ENCODE peak calls at places on chromosomes 3 and 15, in eight cellular contexts. One of them, this sample, is unnamed.

GRCh38 chr15:88605507-88606436 is 15.4 kb upstream of the AEN start:
- DNase-seq in HepG2: no peak
- DNase-seq in endothelial cell of umbilical vein: peak; percentile 19
- DNase-seq in HCT116: no peak
- DNase-seq in GM12878: no peak
- DNase-seq in K562: peak; percentile 64
- DNase-seq in SK-N-SH: peak; percentile 65
- DNase-seq in H1: no peak
- DNase-seq in this sample: no peak

GRCh38 chr3:134086616-134087015 is 56.9 kb upstream of the SLCO2A1 start:
- DNase-seq in HepG2: no peak
- DNase-seq in endothelial cell of umbilical vein: no peak
- DNase-seq in HCT116: no peak
- DNase-seq in GM12878: no peak
- DNase-seq in K562: no peak
- DNase-seq in SK-N-SH: no peak
- DNase-seq in H1: no peak
- DNase-seq in this sample: no peak

GRCh38 chr3:123090700-123091585 is 24.1 kb downstream of the PDIA5 start:
- DNase-seq in HepG2: no peak
- DNase-seq in endothelial cell of umbilical vein: no peak
- DNase-seq in HCT116: no peak
- DNase-seq in GM12878: no peak
- DNase-seq in K562: no peak
- DNase-seq in SK-N-SH: no peak
- DNase-seq in H1: no peak
- DNase-seq in this sample: no peak

GRCh38 chr3:195187609-195188529 is 83.1 kb downstream of the XXYLT1 start:
- DNase-seq in HepG2: no peak
- DNase-seq in endothelial cell of umbilical vein: peak; percentile 55
- DNase-seq in HCT116: no peak
- DNase-seq in GM12878: no peak
- DNase-seq in K562: no peak
- DNase-seq in SK-N-SH: no peak
- DNase-seq in H1: no peak
- DNase-seq in this sample: no peak

GRCh38 chr15:39833515-39833981 is 50.9 kb upstream of the FSIP1 start:
- DNase-seq in HepG2: no peak
- DNase-seq in endothelial cell of umbilical vein: no peak
- DNase-seq in HCT116: no peak
- DNase-seq in GM12878: no peak
- DNase-seq in K562: no peak
- DNase-seq in SK-N-SH: no peak
- DNase-seq in H1: no peak
- DNase-seq in this sample: peak; percentile 92

GRCh38 chr15:39692464-39693327 is 89.9 kb downstream of the FSIP1 start:
- DNase-seq in HepG2: no peak
- DNase-seq in endothelial cell of umbilical vein: no peak
- DNase-seq in HCT116: no peak
- DNase-seq in GM12878: no peak
- DNase-seq in K562: no peak
- DNase-seq in SK-N-SH: peak; percentile 7
- DNase-seq in H1: peak; percentile 10
- DNase-seq in this sample: peak; percentile 51

GRCh38 chr3:36827133-36827532 is 62.8 kb upstream of the DCLK3 start:
- DNase-seq in HepG2: no peak
- DNase-seq in endothelial cell of umbilical vein: no peak
- DNase-seq in HCT116: no peak
- DNase-seq in GM12878: no peak
- DNase-seq in K562: no peak
- DNase-seq in SK-N-SH: no peak
- DNase-seq in H1: no peak
- DNase-seq in this sample: no peak

GRCh38 chr15:74869726-74870407 is 3.3 kb downstream of the SCAMP2 start:
- DNase-seq in HepG2: no peak
- DNase-seq in endothelial cell of umbilical vein: peak; percentile 43
- DNase-seq in HCT116: no peak
- DNase-seq in GM12878: peak; percentile 97
- DNase-seq in K562: no peak
- DNase-seq in SK-N-SH: peak; percentile 60
- DNase-seq in H1: no peak
- DNase-seq in this sample: no peak

GRCh38 chr3:24616138-24616829 is 121.6 kb upstream of the THRB start:
- DNase-seq in HepG2: no peak
- DNase-seq in endothelial cell of umbilical vein: no peak
- DNase-seq in HCT116: no peak
- DNase-seq in GM12878: no peak
- DNase-seq in K562: no peak
- DNase-seq in SK-N-SH: no peak
- DNase-seq in H1: no peak
- DNase-seq in this sample: no peak

GRCh38 chr15:58247803-58248503 is 109.8 kb downstream of the AQP9 start:
- DNase-seq in HepG2: no peak
- DNase-seq in endothelial cell of umbilical vein: no peak
- DNase-seq in HCT116: no peak
- DNase-seq in GM12878: no peak
- DNase-seq in K562: no peak
- DNase-seq in SK-N-SH: no peak
- DNase-seq in H1: no peak
- DNase-seq in this sample: no peak

GRCh38 chr3:69084326-69084667 is 440 bp upstream of the ARL6IP5 start:
- DNase-seq in HepG2: peak; percentile 42
- DNase-seq in endothelial cell of umbilical vein: peak; percentile 93
- DNase-seq in HCT116: no peak
- DNase-seq in GM12878: no peak
- DNase-seq in K562: peak; percentile 14
- DNase-seq in SK-N-SH: peak; percentile 20
- DNase-seq in H1: no peak
- DNase-seq in this sample: no peak

GRCh38 chr3:69079269-69080159 is 651 bp downstream of the UBA3 start:
- DNase-seq in HepG2: peak; percentile 35
- DNase-seq in endothelial cell of umbilical vein: peak; percentile 38
- DNase-seq in HCT116: no peak
- DNase-seq in GM12878: no peak
- DNase-seq in K562: peak; percentile 27
- DNase-seq in SK-N-SH: peak; percentile 76
- DNase-seq in H1: no peak
- DNase-seq in this sample: no peak

GRCh38 chr3:69082805-69083204 is 1.9 kb upstream of the ARL6IP5 start:
- DNase-seq in HepG2: no peak
- DNase-seq in endothelial cell of umbilical vein: peak; percentile 71
- DNase-seq in HCT116: no peak
- DNase-seq in GM12878: peak; percentile 92
- DNase-seq in K562: no peak
- DNase-seq in SK-N-SH: no peak
- DNase-seq in H1: no peak
- DNase-seq in this sample: no peak

GRCh38 chr3:69081583-69082262 is 1.6 kb upstream of the UBA3 start:
- DNase-seq in HepG2: no peak
- DNase-seq in endothelial cell of umbilical vein: peak; percentile 69
- DNase-seq in HCT116: no peak
- DNase-seq in GM12878: peak; percentile 73
- DNase-seq in K562: peak; percentile 13
- DNase-seq in SK-N-SH: peak; percentile 38
- DNase-seq in H1: no peak
- DNase-seq in this sample: no peak

GRCh38 chr3:69080233-69080644 is at the start of gene UBA3:
- DNase-seq in HepG2: peak; percentile 76
- DNase-seq in endothelial cell of umbilical vein: peak; percentile 86
- DNase-seq in HCT116: peak; percentile 56
- DNase-seq in GM12878: no peak
- DNase-seq in K562: peak; percentile 80
- DNase-seq in SK-N-SH: peak; percentile 93
- DNase-seq in H1: peak; percentile 36
- DNase-seq in this sample: no peak
- TF ChIP-seq POLR2AphosphoS5 in HepG2: peak; percentile 69
- TF ChIP-seq POLR2AphosphoS5 in endothelial cell of umbilical vein: peak; percentile 81
- TF ChIP-seq POLR2AphosphoS5 in HCT116: peak; percentile 79
- TF ChIP-seq POLR2AphosphoS5 in GM12878: peak; percentile 66
- TF ChIP-seq POLR2AphosphoS5 in K562: peak; percentile 67
- TF ChIP-seq POLR2AphosphoS5 in SK-N-SH: peak; percentile 88
- TF ChIP-seq POLR2AphosphoS5 in H1: peak; percentile 85
- TF ChIP-seq POLR2AphosphoS5 in this sample: peak; percentile 80

DNA sequence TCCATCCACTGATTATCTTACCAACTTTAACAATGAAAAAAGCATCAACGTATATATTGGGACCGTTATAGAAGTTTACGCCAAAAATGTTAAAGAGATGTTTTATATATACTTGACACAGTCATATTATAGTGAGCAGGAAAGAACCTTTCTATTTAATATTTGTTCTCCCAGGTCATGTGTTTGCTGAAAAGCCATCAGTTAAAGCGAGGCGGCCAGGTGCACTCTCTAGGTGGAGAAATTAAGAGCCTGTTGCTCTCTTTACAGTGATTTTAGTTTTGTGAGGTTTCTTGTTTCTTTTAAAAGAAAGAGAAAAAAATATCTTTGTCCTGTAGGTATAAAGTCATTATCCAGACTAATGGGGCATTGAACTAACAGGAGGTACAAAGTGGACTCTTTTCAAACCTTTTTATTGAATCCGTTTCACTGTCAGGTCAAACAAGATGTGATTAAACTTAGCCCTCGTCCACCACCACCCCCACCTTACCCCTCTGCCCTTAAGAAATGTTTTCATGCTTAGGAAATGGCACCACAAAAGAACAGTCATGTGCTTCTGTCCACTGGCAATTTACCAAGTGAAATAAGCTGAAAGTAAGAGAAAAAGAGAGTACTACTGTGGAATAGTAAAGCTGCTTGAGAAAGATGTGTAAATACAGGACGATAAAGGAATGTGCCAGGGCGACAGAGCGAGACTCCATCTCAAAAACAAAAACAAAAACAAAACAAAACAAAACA is 279.9 kb downstream of the PTPRG start:
- DNase-seq in HepG2: no peak
- DNase-seq in endothelial cell of umbilical vein: peak; percentile 87
- DNase-seq in HCT116: no peak
- DNase-seq in GM12878: no peak
- DNase-seq in K562: no peak
- DNase-seq in SK-N-SH: no peak
- DNase-seq in H1: no peak
- DNase-seq in this sample: no peak
- H3K9ac ChIP-seq in HepG2: no peak overlapping the region
- H3K9ac ChIP-seq in endothelial cell of umbilical vein: peak overlapping the region; percentile 3
- H3K9ac ChIP-seq in HCT116: no peak overlapping the region
- H3K9ac ChIP-seq in GM12878: no peak overlapping the region
- H3K9ac ChIP-seq in K562: no peak overlapping the region
- H3K9ac ChIP-seq in SK-N-SH: no peak overlapping the region
- H3K9ac ChIP-seq in H1: no peak overlapping the region
- H3K9ac ChIP-seq in this sample: no peak overlapping the region

GRCh38 chr3:49007068-49007770 is at the start of gene WDR6:
- DNase-seq in HepG2: peak; percentile 95
- DNase-seq in endothelial cell of umbilical vein: peak; percentile 98
- DNase-seq in HCT116: peak; percentile 94
- DNase-seq in GM12878: peak; percentile 96
- DNase-seq in K562: peak; percentile 95
- DNase-seq in SK-N-SH: peak; percentile 98
- DNase-seq in H1: peak; percentile 96
- DNase-seq in this sample: no peak

GRCh38 chr3:49004352-49005297 is 2.6 kb upstream of the WDR6 start:
- DNase-seq in HepG2: peak; percentile 48
- DNase-seq in endothelial cell of umbilical vein: no peak
- DNase-seq in HCT116: no peak
- DNase-seq in GM12878: no peak
- DNase-seq in K562: no peak
- DNase-seq in SK-N-SH: no peak
- DNase-seq in H1: no peak
- DNase-seq in this sample: no peak

GRCh38 chr3:49006591-49007067 is 562 bp upstream of the WDR6 start:
- DNase-seq in HepG2: no peak
- DNase-seq in endothelial cell of umbilical vein: peak; percentile 51
- DNase-seq in HCT116: no peak
- DNase-seq in GM12878: no peak
- DNase-seq in K562: no peak
- DNase-seq in SK-N-SH: peak; percentile 49
- DNase-seq in H1: no peak
- DNase-seq in this sample: no peak

GRCh38 chr3:49005298-49005680 is 1.9 kb upstream of the WDR6 start:
- DNase-seq in HepG2: no peak
- DNase-seq in endothelial cell of umbilical vein: no peak
- DNase-seq in HCT116: no peak
- DNase-seq in GM12878: no peak
- DNase-seq in K562: no peak
- DNase-seq in SK-N-SH: no peak
- DNase-seq in H1: no peak
- DNase-seq in this sample: no peak

DNA sequence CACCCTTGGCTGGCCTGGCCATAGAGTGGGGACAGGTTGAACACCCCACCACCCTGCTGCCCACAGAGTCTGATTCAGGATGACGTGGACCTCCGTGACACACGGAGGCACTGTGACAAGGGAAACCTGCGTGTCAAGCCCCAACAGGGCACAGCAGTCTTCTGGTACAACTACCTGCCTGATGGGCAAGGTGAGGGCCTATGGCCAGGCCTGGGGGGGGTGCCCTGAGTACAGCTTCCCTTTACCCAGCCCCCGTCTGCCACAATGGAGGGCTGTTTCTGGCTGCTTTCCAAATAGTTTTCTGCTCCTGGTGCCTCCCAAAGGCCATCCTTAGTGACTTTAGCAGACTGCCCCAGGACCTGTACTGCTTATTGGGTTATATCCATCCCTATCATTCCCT is 1.2 kb upstream of the WDR6 start:
- DNase-seq in HepG2: no peak
- DNase-seq in endothelial cell of umbilical vein: no peak
- DNase-seq in HCT116: no peak
- DNase-seq in GM12878: no peak
- DNase-seq in K562: no peak
- DNase-seq in SK-N-SH: no peak
- DNase-seq in H1: no peak
- DNase-seq in this sample: no peak
- H3K4me3 ChIP-seq in HepG2: peak overlapping the region; percentile 71
- H3K4me3 ChIP-seq in endothelial cell of umbilical vein: peak overlapping the region; percentile 46
- H3K4me3 ChIP-seq in HCT116: peak overlapping the region; percentile 72
- H3K4me3 ChIP-seq in GM12878: peak overlapping the region; percentile 78
- H3K4me3 ChIP-seq in K562: peak overlapping the region; percentile 80
- H3K4me3 ChIP-seq in SK-N-SH: peak overlapping the region; percentile 97
- H3K4me3 ChIP-seq in H1: peak overlapping the region; percentile 90
- H3K4me3 ChIP-seq in this sample: no peak overlapping the region

GRCh38 chr3:37993067-37993809 is 2.7 kb downstream of the VILL start:
- DNase-seq in HepG2: no peak
- DNase-seq in endothelial cell of umbilical vein: no peak
- DNase-seq in HCT116: no peak
- DNase-seq in GM12878: no peak
- DNase-seq in K562: no peak
- DNase-seq in SK-N-SH: no peak
- DNase-seq in H1: no peak
- DNase-seq in this sample: no peak

GRCh38 chr3:37991823-37992222 is 1.2 kb downstream of the VILL start:
- DNase-seq in HepG2: no peak
- DNase-seq in endothelial cell of umbilical vein: no peak
- DNase-seq in HCT116: no peak
- DNase-seq in GM12878: no peak
- DNase-seq in K562: no peak
- DNase-seq in SK-N-SH: no peak
- DNase-seq in H1: no peak
- DNase-seq in this sample: no peak

GRCh38 chr3:37991109-37991508 is 523 bp downstream of the VILL start:
- DNase-seq in HepG2: no peak
- DNase-seq in endothelial cell of umbilical vein: no peak
- DNase-seq in HCT116: no peak
- DNase-seq in GM12878: no peak
- DNase-seq in K562: no peak
- DNase-seq in SK-N-SH: no peak
- DNase-seq in H1: no peak
- DNase-seq in this sample: no peak

GRCh38 chr3:37993811-37994638 is 3.4 kb downstream of the VILL start:
- DNase-seq in HepG2: no peak
- DNase-seq in endothelial cell of umbilical vein: peak; percentile 76
- DNase-seq in HCT116: no peak
- DNase-seq in GM12878: no peak
- DNase-seq in K562: peak; percentile 91
- DNase-seq in SK-N-SH: peak; percentile 82
- DNase-seq in H1: no peak
- DNase-seq in this sample: no peak

GRCh38 chr3:37992271-37993066 is 1.9 kb downstream of the VILL start:
- DNase-seq in HepG2: peak; percentile 48
- DNase-seq in endothelial cell of umbilical vein: no peak
- DNase-seq in HCT116: no peak
- DNase-seq in GM12878: no peak
- DNase-seq in K562: no peak
- DNase-seq in SK-N-SH: no peak
- DNase-seq in H1: no peak
- DNase-seq in this sample: no peak
- TF ChIP-seq POLR2AphosphoS5 in HepG2: no peak
- TF ChIP-seq POLR2AphosphoS5 in endothelial cell of umbilical vein: no peak
- TF ChIP-seq POLR2AphosphoS5 in HCT116: no peak
- TF ChIP-seq POLR2AphosphoS5 in GM12878: no peak
- TF ChIP-seq POLR2AphosphoS5 in K562: no peak
- TF ChIP-seq POLR2AphosphoS5 in SK-N-SH: no peak
- TF ChIP-seq POLR2AphosphoS5 in H1: no peak
- TF ChIP-seq POLR2AphosphoS5 in this sample: no peak